ENCODE peak calls at places on chromosome 20, in seven cellular contexts. B is thyroid gland, Z is esophagus squamous epithelium, J is suprapubic skin, A is stomach, T is tibial nerve, S is ovary. F is an unnamed sample.

GRCh38 chr20:54431545-54431944 is 43.8 kb upstream of the DOK5 start:
- DNase-seq in B (no peak), Z (no peak), J (no peak), A (no peak), T (no peak), S (no peak), F (no peak)

GRCh38 chr20:62219992-62220665 is at the start of gene HRH3:
- DNase-seq in B (peak; percentile 45), Z (no peak), J (no peak), A (peak; percentile 53), T (no peak), S (peak; percentile 73), F (no peak)

GRCh38 chr20:14580426-14581074 is 243.1 kb upstream of the FLRT3 start:
- DNase-seq in B (no peak), Z (no peak), J (no peak), A (no peak), T (no peak), S (no peak), F (no peak)

GRCh38 chr20:57243480-57244220 is 22.8 kb downstream of the BMP7 start:
- DNase-seq in B (peak; percentile 81), Z (no peak), J (no peak), A (no peak), T (no peak), S (no peak), F (no peak)

GRCh38 chr20:63635431-63636141 is 8.7 kb upstream of the GMEB2 start:
- DNase-seq in B (peak; percentile 94), Z (no peak), J (no peak), A (peak; percentile 41), T (no peak), S (no peak), F (no peak)

GRCh38 chr20:21387528-21387927 is 9.8 kb downstream of the NKX2-4 start:
- DNase-seq in B (no peak), Z (no peak), J (no peak), A (no peak), T (no peak), S (no peak), F (no peak)

GRCh38 chr20:61560361-61560853 is 308.3 kb downstream of the CDH4 start:
- DNase-seq in B (peak; percentile 54), Z (no peak), J (no peak), A (no peak), T (no peak), S (no peak), F (no peak)

GRCh38 chr20:21706345-21707195 is 1.1 kb downstream of the PAX1 start:
- DNase-seq in B (no peak), Z (no peak), J (no peak), A (no peak), T (no peak), S (no peak), F (no peak)

GRCh38 chr20:48416002-48416401 is 411.8 kb downstream of the PREX1 start:
- DNase-seq in B (no peak), Z (no peak), J (no peak), A (no peak), T (no peak), S (no peak), F (no peak)

GRCh38 chr20:48422242-48422960 is 405.4 kb downstream of the PREX1 start:
- DNase-seq in B (no peak), Z (no peak), J (no peak), A (no peak), T (no peak), S (no peak), F (no peak)

GRCh38 chr20:48425776-48426175 is 402.0 kb downstream of the PREX1 start:
- DNase-seq in B (no peak), Z (no peak), J (no peak), A (no peak), T (no peak), S (no peak), F (no peak)

GRCh38 chr20:48419173-48419572 is 408.6 kb downstream of the PREX1 start:
- DNase-seq in B (no peak), Z (no peak), J (no peak), A (no peak), T (no peak), S (no peak), F (no peak)

DNA sequence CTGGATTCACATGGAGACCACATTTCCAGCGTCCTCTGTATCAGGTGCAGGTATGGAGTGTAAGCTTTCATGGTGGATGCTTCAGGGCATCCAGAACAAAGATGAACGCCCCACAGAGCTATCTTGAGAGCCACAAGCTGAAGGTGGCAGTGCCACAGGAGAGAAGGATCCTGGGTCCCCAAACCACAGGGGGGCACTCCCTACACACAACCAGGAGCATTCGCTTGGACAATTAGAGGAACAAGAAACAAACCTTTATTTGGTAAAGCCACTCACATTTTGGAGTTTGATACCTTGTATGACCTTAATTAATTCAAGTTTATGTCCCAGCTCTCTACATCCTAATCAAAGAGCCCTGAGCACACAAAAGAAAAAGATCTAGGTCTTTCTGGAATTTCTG is 406.3 kb downstream of the PREX1 start:
- DNase-seq in B (no peak), Z (no peak), J (no peak), A (no peak), T (no peak), S (no peak), F (no peak)
- TF ChIP-seq CTCF in B (no peak), Z (peak; percentile 5), J (no peak), A (no peak), T (no peak), S (no peak), F (no peak)

GRCh38 chr20:1417273-1417672 is 24.4 kb upstream of the FKBP1A start:
- DNase-seq in B (no peak), Z (no peak), J (no peak), A (no peak), T (no peak), S (no peak), F (no peak)

GRCh38 chr20:1414982-1415381 is 22.1 kb upstream of the FKBP1A start:
- DNase-seq in B (no peak), Z (no peak), J (no peak), A (no peak), T (no peak), S (no peak), F (no peak)

GRCh38 chr20:1417790-1418189 is 24.9 kb upstream of the FKBP1A start:
- DNase-seq in B (no peak), Z (no peak), J (no peak), A (no peak), T (no peak), S (no peak), F (no peak)

GRCh38 chr20:1418335-1418734 is 25.5 kb upstream of the FKBP1A start:
- DNase-seq in B (no peak), Z (no peak), J (no peak), A (no peak), T (no peak), S (no peak), F (no peak)

DNA sequence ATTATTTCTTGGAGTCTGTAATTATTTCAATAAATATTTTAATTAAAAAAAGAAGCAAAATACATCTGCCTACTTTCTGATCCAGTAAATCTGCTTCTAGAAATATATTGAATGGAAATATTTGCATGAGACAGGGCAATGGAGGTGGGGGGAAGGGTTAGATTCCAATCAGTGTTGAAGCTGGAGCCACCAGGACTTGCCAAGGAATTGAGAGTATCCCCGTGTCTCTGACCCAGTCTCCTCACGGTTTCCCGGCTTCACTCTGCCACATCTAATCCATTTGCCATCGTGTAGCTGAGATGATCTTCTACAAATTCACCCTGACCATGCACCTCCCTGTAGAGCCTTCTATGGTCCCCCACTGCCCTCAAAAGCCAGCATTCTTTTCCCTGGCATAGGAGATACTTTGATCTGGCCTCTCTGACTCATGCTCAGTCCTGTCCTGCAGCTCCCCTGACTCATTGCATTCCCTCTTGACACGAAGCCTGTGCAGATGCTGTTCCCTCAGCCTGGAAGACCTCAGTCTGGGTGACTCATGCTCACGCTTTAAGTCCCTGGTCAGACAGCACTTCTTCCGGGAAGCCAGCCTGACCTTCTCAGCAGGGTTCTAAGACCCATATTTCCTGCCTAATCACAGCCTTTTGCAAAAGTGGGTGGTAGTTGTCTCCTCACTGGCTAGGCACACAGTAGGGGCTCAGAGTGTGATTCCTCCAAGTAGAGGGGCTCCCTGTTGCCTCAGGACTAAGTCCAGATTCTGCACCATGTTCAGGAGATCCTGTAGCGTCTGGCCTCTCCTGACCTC is 23.0 kb upstream of the FKBP1A start:
- DNase-seq in B (no peak), Z (no peak), J (no peak), A (no peak), T (no peak), S (no peak), F (no peak)
- TF ChIP-seq POLR2A in B (no peak), Z (no peak), J (no peak), A (no peak), T (no peak), S (no peak), F (no peak)

GRCh38 chr20:18324596-18325089 is 36.3 kb downstream of the ZNF133 start:
- DNase-seq in B (no peak), Z (no peak), J (no peak), A (no peak), T (no peak), S (no peak), F (no peak)

GRCh38 chr20:18326990-18327389 is 38.7 kb downstream of the ZNF133 start:
- DNase-seq in B (no peak), Z (no peak), J (no peak), A (no peak), T (no peak), S (no peak), F (no peak)

GRCh38 chr20:18322551-18322950 is 34.2 kb downstream of the ZNF133 start:
- DNase-seq in B (no peak), Z (no peak), J (no peak), A (no peak), T (no peak), S (no peak), F (no peak)

DNA sequence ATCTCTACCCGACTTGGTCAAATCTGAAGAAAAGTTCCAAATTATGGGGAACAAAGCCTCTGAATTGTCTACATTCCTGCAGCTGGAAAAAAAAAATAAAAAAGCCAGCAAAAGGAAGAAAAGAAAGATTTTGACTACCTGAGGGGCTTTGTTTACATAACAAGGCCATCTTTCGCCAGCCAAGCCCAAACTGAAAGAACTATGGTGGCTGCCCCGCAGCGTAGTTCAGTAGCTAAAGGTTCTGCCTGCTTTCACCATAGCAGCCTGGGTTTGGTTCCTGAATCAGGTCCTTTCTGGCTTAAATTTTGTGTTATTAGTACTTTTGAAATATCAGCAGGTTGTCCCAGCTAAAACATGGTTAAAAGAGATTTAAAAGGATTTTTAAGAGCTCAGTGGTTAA is 35.4 kb downstream of the ZNF133 start:
- DNase-seq in B (no peak), Z (no peak), J (no peak), A (no peak), T (no peak), S (no peak), F (no peak)
- H3K27ac ChIP-seq in B (no peak overlapping the region), Z (no peak overlapping the region), J (no peak overlapping the region), A (no peak overlapping the region), T (no peak overlapping the region), S (no peak overlapping the region), F (no peak overlapping the region)

DNA sequence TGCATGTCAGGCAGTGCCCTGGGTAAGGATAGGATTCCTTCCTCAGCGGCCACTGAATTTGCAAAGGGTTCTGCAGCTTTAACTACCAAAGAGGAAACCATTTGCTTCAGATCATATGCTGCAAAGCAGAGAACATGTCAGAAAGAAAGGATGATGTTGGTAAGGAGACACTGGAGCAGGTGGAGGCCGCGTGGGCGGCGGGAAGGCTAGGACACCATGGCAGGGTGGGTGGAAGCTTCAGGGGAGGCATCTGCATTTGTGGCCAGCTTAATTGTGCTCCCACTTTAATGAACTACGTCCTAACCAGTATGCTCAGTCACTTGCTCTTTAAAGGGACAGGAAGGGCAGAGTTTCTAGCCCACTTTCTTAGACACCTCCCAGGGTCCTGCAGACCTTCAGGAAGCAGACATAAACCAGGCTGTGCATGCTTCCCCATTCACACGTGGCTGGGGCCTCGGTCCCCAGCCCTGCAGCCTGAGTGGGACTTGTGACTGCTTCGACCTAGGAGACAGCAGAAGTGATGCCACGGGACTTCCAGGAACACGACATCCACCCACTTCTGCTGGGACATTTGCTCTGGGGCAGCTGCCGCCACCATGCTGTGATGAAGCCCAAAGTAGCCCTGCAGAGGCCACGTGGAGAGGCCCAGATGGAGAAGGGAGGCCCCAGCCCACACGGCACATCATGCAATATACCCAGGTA is 76.1 kb downstream of the GINS1 start:
- DNase-seq in B (no peak), Z (no peak), J (no peak), A (no peak), T (no peak), S (no peak), F (no peak)
- TF ChIP-seq CTCF in B (no peak), Z (no peak), J (no peak), A (no peak), T (no peak), S (no peak), F (no peak)